ENCODE peak calls at places on chromosomes 4 and X, in five cellular contexts. M is GM23248, O is mammary epithelial cell, L is H1, Z is kidney. I is an unnamed sample.

GRCh38 chrX:21745756-21746155 is 12.2 kb downstream of the SMPX start:
- DNase-seq in M (peak; percentile 49), O (peak; percentile 13), L (no peak), Z (no peak), I (peak; percentile 23)

GRCh38 chr4:88033309-88033708 is 25.9 kb downstream of the PKD2 start:
- DNase-seq in M (peak; percentile 72), O (peak; percentile 52), L (no peak), Z (no peak), I (peak; percentile 78)

GRCh38 chrX:136146614-136147319 is 566 bp upstream of the FHL1 start:
- DNase-seq in M (peak; percentile 25), O (no peak), L (peak; percentile 51), Z (peak; percentile 73), I (no peak)

GRCh38 chr4:175246941-175247340 is 328.8 kb downstream of the ADAM29 start:
- DNase-seq in M (no peak), O (no peak), L (no peak), Z (no peak), I (no peak)

GRCh38 chrX:108426262-108426661 is 12.0 kb downstream of the COL4A6 start:
- DNase-seq in M (no peak), O (no peak), L (no peak), Z (no peak), I (peak; percentile 79)

GRCh38 chr4:62398318-62398717 is 1198.2 kb downstream of the ADGRL3 start:
- DNase-seq in M (no peak), O (no peak), L (no peak), Z (no peak), I (no peak)

GRCh38 chrX:150587585-150588503 is 19.4 kb downstream of the MTM1 start:
- DNase-seq in M (peak; percentile 25), O (no peak), L (no peak), Z (no peak), I (no peak)

GRCh38 chr4:118842055-118842454 is 6.1 kb upstream of the SEC24D start:
- DNase-seq in M (peak; percentile 64), O (peak; percentile 69), L (no peak), Z (no peak), I (no peak)

GRCh38 chrX:70268034-70268433 is at the start of gene ARR3:
- DNase-seq in M (no peak), O (no peak), L (no peak), Z (no peak), I (no peak)
- H3K9ac ChIP-seq in M (no peak within 1 kb of the TSS), O (no peak within 1 kb of the TSS), L (no peak within 1 kb of the TSS), Z (no peak within 1 kb of the TSS), I (no peak within 1 kb of the TSS)

GRCh38 chr4:169202143-169202699 is 68.5 kb downstream of the SH3RF1 start:
- DNase-seq in M (peak; percentile 15), O (no peak), L (no peak), Z (no peak), I (no peak)
- H3K9ac ChIP-seq in M (peak overlapping the region; percentile 66), O (no peak overlapping the region), L (no peak overlapping the region), Z (no peak overlapping the region), I (no peak overlapping the region)

GRCh38 chr4:73841243-73841925 is 4.9 kb downstream of the CXCL6 start:
- DNase-seq in M (peak; percentile 42), O (peak; percentile 31), L (no peak), Z (no peak), I (no peak)

GRCh38 chr4:73842696-73843095 is 6.2 kb downstream of the CXCL6 start:
- DNase-seq in M (no peak), O (no peak), L (no peak), Z (no peak), I (no peak)

GRCh38 chr4:73844806-73845205 is 8.3 kb upstream of the PF4V1 start:
- DNase-seq in M (no peak), O (no peak), L (no peak), Z (no peak), I (peak; percentile 62)

GRCh38 chr4:73843369-73843768 is 6.9 kb downstream of the CXCL6 start:
- DNase-seq in M (peak; percentile 38), O (peak; percentile 60), L (no peak), Z (no peak), I (no peak)

DNA sequence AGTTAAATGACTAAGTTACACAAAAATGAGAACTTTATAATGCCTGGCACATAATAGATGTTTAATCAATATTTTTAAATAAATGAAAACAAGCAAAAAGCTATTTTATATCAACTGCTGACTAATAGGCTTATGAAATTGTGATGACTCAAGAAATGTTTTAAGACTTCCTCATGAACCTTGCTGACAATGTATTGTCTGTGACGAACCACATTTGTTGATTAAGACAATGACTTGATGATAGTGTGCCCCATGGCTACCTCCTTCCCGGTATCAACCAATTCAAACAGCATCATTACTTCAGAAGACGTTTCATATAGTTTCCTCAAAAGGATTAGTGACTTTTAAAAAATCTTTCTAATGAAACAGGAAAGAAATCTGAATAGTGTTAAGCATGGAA is 7.9 kb downstream of the CXCL6 start:
- DNase-seq in M (peak; percentile 85), O (peak; percentile 89), L (no peak), Z (no peak), I (peak; percentile 56)
- H3K9ac ChIP-seq in M (no peak overlapping the region), O (no peak overlapping the region), L (no peak overlapping the region), Z (no peak overlapping the region), I (no peak overlapping the region)

GRCh38 chr4:140091305-140091704 is 62.7 kb downstream of the MAML3 start:
- DNase-seq in M (peak; percentile 46), O (no peak), L (no peak), Z (no peak), I (no peak)
- H3K9ac ChIP-seq in M (no peak overlapping the region), O (no peak overlapping the region), L (no peak overlapping the region), Z (no peak overlapping the region), I (peak overlapping the region; percentile 14)

GRCh38 chrX:37350034-37350365 is 836 bp downstream of the PRRG1 start:
- DNase-seq in M (peak; percentile 55), O (peak; percentile 12), L (no peak), Z (no peak), I (no peak)

GRCh38 chrX:37353646-37354045 is 4.5 kb downstream of the PRRG1 start:
- DNase-seq in M (no peak), O (no peak), L (no peak), Z (no peak), I (no peak)

GRCh38 chrX:37349131-37350033 is at the start of gene PRRG1:
- DNase-seq in M (peak; percentile 91), O (peak; percentile 78), L (peak; percentile 73), Z (peak; percentile 92), I (peak; percentile 89)

GRCh38 chrX:37347420-37347819 is 1.7 kb upstream of the PRRG1 start:
- DNase-seq in M (peak; percentile 39), O (no peak), L (no peak), Z (no peak), I (peak; percentile 59)

DNA sequence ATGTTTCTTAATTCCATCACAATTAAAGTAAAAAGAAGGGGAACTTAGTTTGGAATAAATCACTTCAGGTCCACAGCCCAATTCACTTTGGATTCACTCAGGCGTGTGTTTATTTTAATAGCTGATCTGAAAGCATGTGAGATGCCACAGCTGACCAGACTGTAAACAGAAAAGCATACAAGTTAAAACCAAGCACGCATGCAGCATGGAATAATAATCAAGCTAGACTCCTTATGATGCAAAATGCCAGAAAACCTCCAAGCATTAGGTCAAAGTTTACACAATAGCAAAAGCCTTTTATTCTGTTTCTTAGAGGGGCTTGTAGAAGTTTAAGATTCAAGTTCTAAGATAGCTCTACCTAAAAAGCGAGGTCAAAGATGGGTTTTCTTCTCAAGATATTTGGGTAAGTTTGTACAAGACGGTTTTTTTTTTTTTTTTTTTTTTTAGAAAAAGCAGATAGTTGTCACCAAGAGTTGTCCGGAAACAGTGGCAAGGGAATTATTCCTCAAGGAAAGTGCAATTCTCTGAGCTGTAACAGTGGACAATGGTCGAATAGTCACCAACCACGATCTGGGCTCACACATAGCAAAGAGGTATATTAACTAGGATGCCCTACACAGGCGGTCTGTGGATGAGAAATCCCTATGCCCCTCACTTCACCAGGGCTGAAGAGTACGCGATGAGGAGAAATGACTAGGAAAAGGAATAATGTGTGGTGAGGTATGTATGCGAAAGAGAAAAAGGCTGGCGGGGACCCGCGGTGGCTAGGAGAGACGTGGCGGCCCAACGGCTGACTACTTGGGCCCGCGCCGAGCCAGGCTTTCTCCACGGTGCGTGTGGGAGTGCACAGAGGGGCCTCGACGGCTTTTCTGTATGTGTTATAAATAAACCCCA is 680 bp upstream of the PRRG1 start:
- DNase-seq in M (peak; percentile 16), O (no peak), L (no peak), Z (no peak), I (no peak)
- H3K9ac ChIP-seq in M (peak overlapping the region; percentile 89), O (no peak overlapping the region), L (no peak overlapping the region), Z (no peak overlapping the region), I (peak overlapping the region; percentile 68)

I was measured in mesendoderm.